ENCODE peak calls at places on chromosome 3, in five cellular contexts. O is fibroblast of lung, P is heart left ventricle, K is transverse colon, E is activated B cell treated with CpG ODN at 0.5 μM for 24 hours. T is an unnamed sample.

GRCh38 chr3:185070491-185071335 is 82.1 kb downstream of the C3orf70 start:
- DNase-seq in K (peak), E (no peak), O (peak), P (peak), T (peak)

GRCh38 chr3:115403791-115404190 is 219.5 kb upstream of the GAP43 start:
- DNase-seq in E (no peak), O (no peak), K (no peak), P (no peak), T (no peak)

GRCh38 chr3:12752803-12753202 is 6.3 kb downstream of the TMEM40 start:
- DNase-seq in O (no peak), P (no peak), E (no peak), K (no peak), T (peak)

GRCh38 chr3:111729087-111729846 is 129.8 kb upstream of the PHLDB2 start:
- DNase-seq in O (peak), K (no peak), E (no peak), P (peak), T (no peak)

GRCh38 chr3:13846238-13846637 is 33.6 kb downstream of the WNT7A start:
- DNase-seq in K (no peak), E (no peak), P (no peak), O (no peak), T (no peak)

GRCh38 chr3:144557515-144557914 is 585.9 kb downstream of the DIPK2A start:
- DNase-seq in P (no peak), O (no peak), K (no peak), E (no peak), T (no peak)

GRCh38 chr3:54211097-54211496 is 88.7 kb downstream of the CACNA2D3 start:
- DNase-seq in E (no peak), O (no peak), P (no peak), K (no peak), T (no peak)

GRCh38 chr3:30193625-30194044 is 412.8 kb upstream of the TGFBR2 start:
- DNase-seq in E (no peak), O (no peak), K (no peak), P (no peak), T (no peak)

GRCh38 chr3:170690133-170690981 is 104.5 kb upstream of the SLC7A14 start:
- DNase-seq in E (peak), O (peak), K (peak), P (peak), T (peak)

GRCh38 chr3:11226042-11226370 is 46.2 kb upstream of the ATG7 start:
- DNase-seq in K (peak), E (no peak), O (no peak), P (no peak), T (no peak)

GRCh38 chr3:38238416-38239008 is 27.1 kb upstream of the SLC22A13 start:
- DNase-seq in P (no peak), E (no peak), O (no peak), K (no peak), T (no peak)

GRCh38 chr3:109059289-109059688 is 58.6 kb downstream of the MORC1 start:
- DNase-seq in K (no peak), E (no peak), P (no peak), O (no peak), T (peak)

GRCh38 chr3:73766599-73767378 is 142.0 kb upstream of the PDZRN3 start:
- DNase-seq in E (no peak), O (peak), K (no peak), P (peak), T (no peak)

GRCh38 chr3:72947715-72948507 is 48.7 kb upstream of the PPP4R2 start:
- DNase-seq in O (no peak), E (no peak), P (no peak), K (no peak), T (no peak)

GRCh38 chr3:52782412-52783210 is 5.2 kb downstream of the ITIH1 start:
- DNase-seq in O (no peak), K (no peak), P (peak), E (no peak), T (no peak)

GRCh38 chr3:43290961-43291360 is 4.6 kb downstream of the SNRK start:
- DNase-seq in K (no peak), P (no peak), O (peak), E (no peak), T (no peak)

GRCh38 chr3:107443461-107443860 is 66.2 kb downstream of the CCDC54 start:
- DNase-seq in E (no peak), K (no peak), O (no peak), P (no peak), T (no peak)

GRCh38 chr3:55654123-55654787 is 167.1 kb upstream of the WNT5A start:
- DNase-seq in K (no peak), P (no peak), E (no peak), O (no peak), T (peak)

GRCh38 chr3:125145751-125146475 is 66.6 kb downstream of the SLC12A8 start:
- DNase-seq in E (no peak), K (no peak), P (no peak), O (no peak), T (peak)

GRCh38 chr3:14144423-14145075 is 19.7 kb downstream of the TMEM43 start:
- DNase-seq in O (peak), K (peak), E (peak), P (peak), T (peak)

GRCh38 chr3:120435621-120436020 is 15.2 kb downstream of the FSTL1 start:
- DNase-seq in P (no peak), E (no peak), O (no peak), K (no peak), T (no peak)

GRCh38 chr3:18442743-18443669 is 17.9 kb upstream of the SATB1 start:
- DNase-seq in K (no peak), P (no peak), O (no peak), E (no peak), T (no peak)

GRCh38 chr3:174023445-174023844 is 625.9 kb downstream of the NLGN1 start:
- DNase-seq in P (no peak), K (no peak), O (peak), E (no peak), T (no peak)

GRCh38 chr3:77084511-77084910 is 44.6 kb downstream of the ROBO2 start:
- DNase-seq in O (no peak), P (no peak), K (no peak), E (no peak), T (no peak)

GRCh38 chr3:41120461-41120860 is 78.8 kb upstream of the CTNNB1 start:
- DNase-seq in E (no peak), P (no peak), K (no peak), O (no peak), T (no peak)

GRCh38 chr3:46915297-46915822 is 37.8 kb downstream of the PTH1R start:
- DNase-seq in K (no peak), E (no peak), P (no peak), O (peak), T (no peak)

GRCh38 chr3:16663852-16664712 is 58.9 kb upstream of the DAZL start:
- DNase-seq in K (no peak), P (no peak), O (no peak), E (no peak), T (no peak)

GRCh38 chr3:16653712-16654111 is 48.5 kb upstream of the DAZL start:
- DNase-seq in O (no peak), E (no peak), P (no peak), K (no peak), T (no peak)

GRCh38 chr3:16658933-16659793 is 53.9 kb upstream of the DAZL start:
- DNase-seq in O (no peak), K (no peak), E (no peak), P (no peak), T (no peak)

GRCh38 chr3:16658004-16658932 is 53.0 kb upstream of the DAZL start:
- DNase-seq in O (no peak), E (no peak), K (no peak), P (peak), T (no peak)
- TF ChIP-seq CTCF in O (no peak), E (no peak), K (no peak), P (peak), T (no peak)

GRCh38 chr3:119329551-119329950 is 35.4 kb downstream of the ARHGAP31 start:
- DNase-seq in K (no peak), O (no peak), E (no peak), P (no peak), T (no peak)
- TF ChIP-seq CTCF in K (no peak), O (no peak), E (no peak), P (no peak), T (no peak)

GRCh38 chr3:179098388-179099077 is 26.9 kb upstream of the ZMAT3 start:
- DNase-seq in O (peak), K (no peak), P (no peak), E (no peak), T (no peak)
- TF ChIP-seq CTCF in O (peak), K (no peak), P (no peak), E (no peak), T (no peak)

GRCh38 chr3:123876858-123877257 is 7.3 kb downstream of the MYLK start:
- DNase-seq in P (no peak), E (no peak), K (no peak), O (no peak), T (no peak)
- TF ChIP-seq CTCF in P (no peak), E (no peak), K (no peak), O (no peak), T (peak)

GRCh38 chr3:58370407-58370806 is 37.7 kb downstream of the PXK start:
- DNase-seq in P (no peak), E (no peak), O (no peak), K (no peak), T (no peak)
- TF ChIP-seq CTCF in P (no peak), E (no peak), O (no peak), K (no peak), T (no peak)

GRCh38 chr3:169215461-169215860 is 448.1 kb downstream of the MECOM start:
- DNase-seq in E (no peak), O (no peak), P (no peak), K (no peak), T (no peak)

GRCh38 chr3:169215953-169216352 is 447.6 kb downstream of the MECOM start:
- DNase-seq in E (no peak), O (peak), K (no peak), P (no peak), T (no peak)

DNA sequence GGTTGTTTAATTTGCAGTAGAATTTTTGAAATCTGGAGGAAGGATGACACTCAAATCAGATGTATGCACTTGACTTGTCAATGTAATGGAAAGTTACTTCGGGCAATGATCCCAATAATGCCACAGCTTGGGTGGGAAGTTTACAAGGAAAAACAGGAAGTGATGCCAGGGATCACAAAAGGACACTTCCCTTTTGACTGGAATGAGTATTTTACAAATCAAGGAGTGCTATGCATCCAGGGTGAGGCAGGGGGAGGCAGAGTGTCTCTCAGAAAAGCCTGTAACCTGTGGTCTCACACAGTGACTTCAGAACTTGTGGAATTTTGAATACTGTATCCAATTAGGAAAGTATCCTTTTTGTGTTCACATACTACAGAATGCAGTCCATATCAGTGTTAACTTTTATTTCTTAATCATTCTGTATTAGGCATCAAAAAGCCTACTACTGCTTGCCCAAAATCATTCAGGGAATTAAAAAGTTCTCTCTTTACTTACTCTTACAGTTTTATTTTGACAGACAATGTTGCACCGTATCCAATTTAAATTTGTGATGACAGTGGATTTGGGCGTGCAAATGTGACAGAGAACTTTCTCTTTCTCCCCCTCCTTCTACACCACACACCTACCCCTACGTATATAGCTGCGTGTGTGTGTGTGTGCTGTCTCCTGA is 445.1 kb downstream of the MECOM start:
- DNase-seq in O (peak), E (no peak), K (peak), P (peak), T (no peak)
- TF ChIP-seq CTCF in O (peak), E (no peak), K (peak), P (peak), T (peak)

DNA sequence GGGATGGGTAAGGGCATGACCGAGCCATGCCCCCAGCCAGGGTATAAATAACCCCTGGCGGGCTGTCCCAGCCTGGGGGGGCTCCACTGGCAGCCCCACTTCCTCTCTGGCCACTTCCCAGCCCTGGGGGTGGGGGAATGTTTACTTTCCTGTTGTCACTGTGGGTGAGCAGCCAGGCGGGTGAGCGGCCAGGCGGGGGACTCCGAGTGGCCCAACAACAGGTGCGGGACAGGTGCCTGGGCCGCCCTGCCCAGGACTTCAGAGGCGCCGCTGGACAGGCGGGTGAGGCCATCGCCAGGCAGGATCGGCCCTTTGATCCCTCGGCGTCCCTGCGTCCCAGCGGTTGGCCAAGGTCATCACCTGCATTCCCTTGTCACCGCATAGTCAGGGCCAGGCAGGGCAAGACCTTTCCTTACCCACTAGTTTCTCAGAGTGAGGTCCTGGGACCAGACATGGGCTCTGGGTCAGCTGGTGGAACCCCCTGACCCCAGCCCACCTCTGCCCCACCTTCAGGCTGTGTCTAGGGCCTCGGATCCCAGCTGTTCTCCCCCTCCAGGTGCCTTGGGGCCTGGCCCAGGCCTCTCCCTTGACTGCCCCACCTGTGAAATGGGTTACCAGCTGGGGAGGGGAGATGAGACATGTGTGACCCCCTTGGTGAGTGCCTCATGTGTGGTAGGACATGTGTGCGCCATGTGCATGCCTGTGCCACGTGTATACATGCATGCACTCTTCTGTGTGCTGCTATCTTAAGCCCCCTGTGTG is 16.6 kb downstream of the SEMA3F start:
- DNase-seq in K (peak), O (no peak), E (no peak), P (no peak), T (no peak)
- TF ChIP-seq CTCF in K (no peak), O (no peak), E (no peak), P (no peak), T (no peak)

DNA sequence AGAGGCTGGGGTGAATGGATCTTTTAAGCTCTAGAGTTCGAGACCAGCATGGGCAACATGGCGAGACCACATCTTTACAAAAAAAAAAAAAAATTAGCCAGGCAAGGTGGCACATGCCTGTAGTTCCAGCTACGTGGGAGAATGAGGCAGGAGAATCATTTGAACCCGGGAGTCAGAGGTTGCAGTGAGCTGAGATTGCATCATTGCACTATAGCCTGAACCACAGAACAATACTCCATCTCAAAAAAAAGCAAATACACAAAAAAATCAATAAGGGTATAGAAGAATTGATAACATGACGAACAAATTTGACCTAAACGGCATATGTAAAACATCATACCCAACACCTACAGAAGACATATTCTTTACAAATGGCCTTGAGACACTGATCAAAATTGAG is 668.4 kb downstream of the MECOM start:
- DNase-seq in O (no peak), K (no peak), P (no peak), E (no peak), T (no peak)
- TF ChIP-seq CTCF in O (no peak), K (no peak), P (no peak), E (no peak), T (no peak)

GRCh38 chr3:126180477-126181397 is at the start of gene ALDH1L1:
- DNase-seq in E (no peak), K (peak), O (peak), P (peak), T (no peak)
- TF ChIP-seq CTCF in E (no peak), K (no peak), O (no peak), P (no peak), T (no peak)

DNA sequence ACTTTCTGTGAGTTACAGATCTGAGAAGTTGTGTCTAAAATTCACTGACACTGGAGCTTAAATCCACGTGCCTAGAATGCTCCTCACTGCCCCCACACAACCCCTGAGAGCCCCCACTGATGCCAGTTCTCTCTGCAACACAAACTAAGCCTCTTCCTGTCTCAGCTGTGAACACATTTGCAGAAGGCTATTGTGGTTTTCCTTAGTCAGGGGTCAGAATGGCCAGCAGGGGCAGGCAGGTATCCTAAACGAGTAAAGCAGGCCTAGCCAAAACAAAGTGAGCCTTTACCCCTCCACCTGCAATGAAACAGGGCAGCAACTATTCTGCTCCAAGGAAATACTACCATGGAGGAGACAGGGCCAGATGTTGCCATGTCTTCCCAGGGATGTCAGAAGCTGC is 78.6 kb downstream of the FHIT start:
- DNase-seq in K (no peak), E (no peak), P (no peak), O (no peak), T (peak)
- TF ChIP-seq CTCF in K (no peak), E (no peak), P (no peak), O (no peak), T (no peak)